ENCODE peak calls at places on chromosomes 16 and 17, in six cellular contexts. B is GM23338; H is bronchial epithelial cell; U is effector memory CD4-positive, alpha-beta T cell; Y is IMR-90; J is ovary. P is an unnamed sample.

GRCh38 chr16:20774703-20775362 is 11.0 kb downstream of the ACSM3 start:
- DNase-seq in Y (peak; percentile 53), B (peak; percentile 92), U (peak; percentile 21), J (no peak), H (peak; percentile 82), P (peak; percentile 36)

GRCh38 chr17:27762527-27763305 is 37.6 kb downstream of the NOS2 start:
- DNase-seq in U (no peak), B (peak; percentile 68), Y (peak; percentile 37), H (peak; percentile 9), J (no peak), P (no peak)

GRCh38 chr16:68235105-68235881 is 634 bp downstream of the ESRP2 start:
- DNase-seq in U (no peak), H (peak; percentile 66), Y (no peak), J (no peak), B (peak; percentile 75), P (no peak)

GRCh38 chr17:3965123-3965800 is 1.0 kb upstream of the ATP2A3 start:
- DNase-seq in B (peak; percentile 90), J (no peak), U (peak; percentile 54), Y (no peak), H (no peak), P (peak; percentile 71)

GRCh38 chr16:70681382-70682238 is 4.2 kb downstream of the MTSS2 start:
- DNase-seq in Y (no peak), H (no peak), J (no peak), B (no peak), U (no peak), P (no peak)

GRCh38 chr16:19874026-19874425 is 10.6 kb downstream of the GPRC5B start:
- DNase-seq in Y (no peak), U (no peak), H (no peak), B (no peak), J (no peak), P (no peak)

GRCh38 chr16:74257061-74257460 is 39.6 kb upstream of the PSMD7 start:
- DNase-seq in B (no peak), U (no peak), Y (no peak), H (no peak), J (no peak), P (peak; percentile 12)

GRCh38 chr16:86089986-86090385 is 191.0 kb downstream of the IRF8 start:
- DNase-seq in Y (no peak), U (no peak), B (no peak), H (no peak), J (no peak), P (peak; percentile 25)

GRCh38 chr17:57870283-57870635 is 20.4 kb upstream of the MRPS23 start:
- DNase-seq in U (no peak), H (peak; percentile 37), J (no peak), B (no peak), Y (peak; percentile 61), P (no peak)

GRCh38 chr17:7704601-7705268 is at the start of gene EFNB3:
- DNase-seq in H (no peak), J (no peak), B (peak; percentile 91), U (no peak), Y (no peak), P (no peak)

GRCh38 chr16:58127033-58127556 is 2.1 kb downstream of the CFAP20 start:
- DNase-seq in Y (peak; percentile 43), J (no peak), U (peak; percentile 20), H (peak; percentile 37), B (peak; percentile 52), P (no peak)

GRCh38 chr17:75517277-75517865 is 1.0 kb downstream of the TSEN54 start:
- DNase-seq in J (no peak), U (no peak), Y (no peak), H (no peak), B (peak; percentile 59), P (peak; percentile 46)

GRCh38 chr16:82631701-82632685 is 5.2 kb downstream of the CDH13 start:
- DNase-seq in B (peak; percentile 61), U (no peak), J (no peak), H (peak; percentile 78), Y (peak; percentile 33), P (no peak)

GRCh38 chr17:48500435-48501426 is 30.1 kb downstream of the HOXB1 start:
- DNase-seq in Y (peak; percentile 64), J (no peak), B (peak; percentile 68), U (no peak), H (no peak), P (no peak)

GRCh38 chr17:38889745-38890409 is 20.0 kb downstream of the LASP1 start:
- DNase-seq in J (no peak), H (no peak), U (no peak), Y (no peak), B (no peak), P (no peak)
- H3K36me3 ChIP-seq in J (no peaks in the 10 kb centered on the region), H (peaks cover 33% of the 10 kb centered on the region), U (peaks cover 45% of the 10 kb centered on the region), Y (peaks cover 85% of the 10 kb centered on the region), B (no peaks in the 10 kb centered on the region), P (peaks cover 62% of the 10 kb centered on the region)

DNA sequence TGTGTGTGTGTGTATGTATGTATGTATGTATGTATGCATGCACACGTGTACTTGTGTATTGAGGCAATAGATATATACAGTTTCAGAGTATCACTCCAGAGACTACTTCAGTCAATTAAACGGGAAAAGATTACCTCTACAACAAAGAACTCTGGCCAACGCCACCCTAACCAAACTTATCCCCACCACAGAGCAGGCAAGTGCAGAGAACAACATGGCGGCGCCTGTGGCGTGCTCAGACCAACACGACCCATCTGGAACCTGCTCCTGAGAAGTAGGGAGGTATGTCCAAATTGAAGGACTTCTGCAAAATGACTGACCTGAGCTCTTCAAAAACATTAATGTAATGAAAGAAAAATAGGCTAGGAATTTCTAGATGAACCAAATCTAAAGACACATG is 12.4 kb downstream of the USP22 start:
- DNase-seq in B (no peak), U (no peak), J (no peak), Y (no peak), H (no peak), P (no peak)
- H3K36me3 ChIP-seq in B (peaks cover 23% of the 10 kb centered on the region), U (peaks cover 27% of the 10 kb centered on the region), J (no peaks in the 10 kb centered on the region), Y (peaks cover 26% of the 10 kb centered on the region), H (peaks cover 20% of the 10 kb centered on the region), P (peaks cover 13% of the 10 kb centered on the region)

GRCh38 chr16:10812352-10813122 is 6.1 kb downstream of the TVP23A start:
- DNase-seq in H (no peak), J (no peak), Y (no peak), U (no peak), B (no peak), P (peak; percentile 57)
- H3K36me3 ChIP-seq in H (no peaks in the 10 kb centered on the region), J (no peaks in the 10 kb centered on the region), Y (no peaks in the 10 kb centered on the region), U (no peaks in the 10 kb centered on the region), B (no peaks in the 10 kb centered on the region), P (no peaks in the 10 kb centered on the region)

DNA sequence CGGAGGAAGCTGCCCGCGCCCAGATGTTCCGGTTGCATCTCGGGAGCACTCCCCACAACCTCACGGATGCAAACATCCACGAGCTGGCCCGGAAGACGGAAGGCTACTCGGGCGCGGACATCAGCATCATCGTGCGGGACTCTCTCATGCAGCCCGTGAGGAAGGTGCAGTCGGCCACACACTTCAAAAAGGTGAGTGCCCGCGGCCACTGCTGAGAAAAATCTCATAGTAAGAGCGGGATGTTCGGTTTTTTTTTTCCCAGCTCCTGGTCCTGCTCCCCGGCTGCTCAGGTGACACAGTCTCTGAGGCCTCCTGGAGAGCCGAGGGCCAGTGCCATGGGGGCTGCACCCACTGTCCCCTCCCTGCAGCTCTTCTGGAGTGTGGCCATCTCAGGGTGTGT is 9.3 kb downstream of the PDF start:
- DNase-seq in B (no peak), J (no peak), Y (no peak), U (no peak), H (no peak), P (no peak)
- H3K36me3 ChIP-seq in B (peaks cover 4% of the 10 kb centered on the region), J (no peaks in the 10 kb centered on the region), Y (peaks cover 83% of the 10 kb centered on the region), U (peaks cover 88% of the 10 kb centered on the region), H (peaks cover 58% of the 10 kb centered on the region), P (peaks cover 69% of the 10 kb centered on the region)